ENCODE peak calls at places on chromosome 3, in seven cellular contexts. M is CD8-positive, alpha-beta T cell; P is heart left ventricle; R is astrocyte; Y is neuronal stem cell; G is mammary epithelial cell; T is CD8-positive, alpha-beta memory T cell. Z is an unnamed sample. For H3K9me3, the result is how much of the 10 kb centered on the place peaks cover.

GRCh38 chr3:185365281-185366211 is 2.6 kb downstream of the MAP3K13 start:
- DNase-seq in M (no peak), P (no peak), R (no peak), Y (no peak), G (peak), T (no peak), Z (no peak)

GRCh38 chr3:14795996-14796395 is 22.8 kb upstream of the FGD5 start:
- DNase-seq in M (no peak), P (peak), R (no peak), Y (no peak), G (no peak), T (no peak), Z (peak)

GRCh38 chr3:134014270-134014669 is 15.5 kb downstream of the SLCO2A1 start:
- DNase-seq in M (no peak), P (no peak), R (no peak), Y (no peak), G (no peak), T (no peak), Z (no peak)

GRCh38 chr3:123688241-123688747 is 103.4 kb upstream of the HACD2 start:
- DNase-seq in M (no peak), P (no peak), R (peak), Y (no peak), G (peak), T (no peak), Z (peak)

GRCh38 chr3:57647292-57647940 is 45.5 kb downstream of the DENND6A start:
- DNase-seq in M (no peak), P (no peak), R (no peak), Y (no peak), G (no peak), T (no peak), Z (no peak)

GRCh38 chr3:11808231-11808630 is 38.5 kb downstream of the TAMM41 start:
- DNase-seq in M (no peak), P (no peak), R (no peak), Y (no peak), G (no peak), T (no peak), Z (no peak)

GRCh38 chr3:45659661-45660566 is 29.3 kb upstream of the SACM1L start:
- DNase-seq in M (peak), P (peak), R (peak), Y (peak), G (no peak), T (peak), Z (peak)

GRCh38 chr3:154972951-154973350 is 107.2 kb upstream of the MME start:
- DNase-seq in M (no peak), P (no peak), R (peak), Y (no peak), G (peak), T (no peak), Z (no peak)

GRCh38 chr3:1072040-1072439 is 20.8 kb upstream of the CNTN6 start:
- DNase-seq in M (no peak), P (no peak), R (no peak), Y (no peak), G (no peak), T (no peak), Z (no peak)
- H3K9me3 ChIP-seq in M (under half), P (under half), R (under half), Y (under half), G (under half), T (under half), Z (under half)

GRCh38 chr3:47008258-47008671 is 28.8 kb downstream of the NBEAL2 start:
- DNase-seq in M (peak), P (no peak), R (no peak), Y (no peak), G (no peak), T (no peak), Z (peak)

GRCh38 chr3:47007001-47007400 is 27.5 kb downstream of the NBEAL2 start:
- DNase-seq in M (no peak), P (no peak), R (no peak), Y (no peak), G (no peak), T (no peak), Z (peak)

GRCh38 chr3:47008851-47009224 is 29.4 kb downstream of the NBEAL2 start:
- DNase-seq in M (no peak), P (no peak), R (no peak), Y (no peak), G (no peak), T (no peak), Z (no peak)

GRCh38 chr3:47006145-47006651 is 26.7 kb downstream of the NBEAL2 start:
- DNase-seq in M (no peak), P (no peak), R (no peak), Y (no peak), G (no peak), T (no peak), Z (no peak)

DNA sequence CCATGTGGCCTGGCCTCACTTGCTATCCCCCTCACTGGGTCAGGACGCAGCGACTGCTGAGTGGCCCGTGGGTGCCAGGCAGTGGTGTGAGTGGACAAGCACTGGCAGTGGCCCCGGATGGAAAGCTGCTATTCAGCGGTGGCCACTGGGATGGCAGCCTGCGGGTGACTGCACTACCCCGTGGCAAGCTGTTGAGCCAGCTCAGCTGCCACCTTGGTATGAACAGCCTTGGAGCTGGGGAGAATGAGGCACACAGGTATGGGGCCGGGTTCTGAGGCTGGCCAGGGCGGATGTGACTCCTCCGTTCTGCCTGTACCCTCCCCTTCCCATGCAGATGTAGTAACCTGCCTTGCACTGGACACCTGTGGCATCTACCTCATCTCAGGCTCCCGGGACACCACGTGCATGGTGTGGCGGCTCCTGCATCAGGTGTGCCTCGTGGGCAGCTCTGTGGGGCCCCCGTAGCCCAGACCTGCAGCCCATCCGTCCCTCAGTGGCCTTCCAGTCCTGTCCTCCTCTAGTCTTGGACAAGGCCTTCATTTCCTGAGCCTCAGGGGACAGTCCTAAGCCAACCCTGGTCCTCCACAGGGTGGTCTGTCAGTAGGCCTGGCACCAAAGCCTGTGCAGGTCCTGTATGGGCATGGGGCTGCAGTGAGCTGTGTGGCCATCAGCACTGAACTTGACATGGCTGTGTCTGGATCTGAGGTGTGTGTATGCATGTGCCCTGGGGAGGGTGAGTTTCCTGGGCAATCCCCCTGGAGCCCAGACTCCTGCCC is 28.2 kb downstream of the NBEAL2 start:
- DNase-seq in M (no peak), P (no peak), R (no peak), Y (no peak), G (no peak), T (no peak), Z (no peak)
- H3K27ac ChIP-seq in M (no peak), P (no peak), R (no peak), Y (no peak), G (no peak), T (no peak), Z (no peak)

DNA sequence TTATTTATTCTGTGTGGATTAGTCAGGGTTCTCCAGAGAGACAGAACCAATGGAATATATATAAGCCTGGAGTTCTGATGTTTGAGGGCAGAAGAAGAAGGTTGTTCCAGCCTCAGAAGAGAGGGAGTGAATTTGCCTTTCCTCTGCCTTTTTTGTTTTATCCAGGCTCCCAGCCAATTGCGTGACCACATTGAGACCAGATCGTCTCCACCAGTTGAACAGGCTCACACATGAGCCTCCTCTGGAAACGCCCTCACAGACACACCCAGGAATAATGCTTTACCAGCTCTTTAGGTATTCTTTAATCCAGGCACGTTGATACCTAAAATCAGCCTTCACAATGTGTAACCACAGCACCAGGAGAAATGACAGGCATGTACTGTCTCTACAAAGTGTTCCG is 923.1 kb downstream of the TBL1XR1 start:
- DNase-seq in M (no peak), P (no peak), R (no peak), Y (no peak), G (peak), T (no peak), Z (no peak)
- H3K9me3 ChIP-seq in M (under half), P (under half), R (under half), Y (under half), G (under half), T (under half), Z (under half)

GRCh38 chr3:56322862-56323261 is 145.4 kb downstream of the ERC2 start:
- DNase-seq in M (no peak), P (no peak), R (no peak), Y (no peak), G (peak), T (no peak), Z (no peak)
- H3K27ac ChIP-seq in M (no peak), P (no peak), R (no peak), Y (no peak), G (no peak), T (no peak), Z (no peak)

DNA sequence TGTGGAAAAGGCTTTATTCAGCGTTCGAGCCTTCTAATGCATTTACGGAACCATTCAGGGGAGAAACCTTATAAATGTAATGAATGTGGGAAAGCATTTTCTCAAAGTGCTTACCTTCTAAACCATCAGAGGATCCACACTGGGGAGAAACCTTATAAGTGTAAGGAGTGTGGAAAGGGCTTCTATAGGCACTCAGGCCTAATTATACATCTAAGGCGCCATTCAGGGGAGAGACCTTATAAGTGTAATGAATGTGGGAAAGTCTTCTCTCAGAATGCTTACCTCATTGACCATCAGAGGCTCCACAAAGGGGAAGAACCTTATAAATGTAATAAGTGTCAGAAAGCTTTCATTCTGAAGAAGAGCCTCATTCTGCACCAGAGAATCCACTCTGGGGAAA is 6.2 kb upstream of the ZNF35 start:
- DNase-seq in M (no peak), P (no peak), R (no peak), Y (no peak), G (no peak), T (no peak), Z (no peak)
- H3K9me3 ChIP-seq in M (under half), P (under half), R (under half), Y (under half), G (under half), T (under half), Z (half or more)

DNA sequence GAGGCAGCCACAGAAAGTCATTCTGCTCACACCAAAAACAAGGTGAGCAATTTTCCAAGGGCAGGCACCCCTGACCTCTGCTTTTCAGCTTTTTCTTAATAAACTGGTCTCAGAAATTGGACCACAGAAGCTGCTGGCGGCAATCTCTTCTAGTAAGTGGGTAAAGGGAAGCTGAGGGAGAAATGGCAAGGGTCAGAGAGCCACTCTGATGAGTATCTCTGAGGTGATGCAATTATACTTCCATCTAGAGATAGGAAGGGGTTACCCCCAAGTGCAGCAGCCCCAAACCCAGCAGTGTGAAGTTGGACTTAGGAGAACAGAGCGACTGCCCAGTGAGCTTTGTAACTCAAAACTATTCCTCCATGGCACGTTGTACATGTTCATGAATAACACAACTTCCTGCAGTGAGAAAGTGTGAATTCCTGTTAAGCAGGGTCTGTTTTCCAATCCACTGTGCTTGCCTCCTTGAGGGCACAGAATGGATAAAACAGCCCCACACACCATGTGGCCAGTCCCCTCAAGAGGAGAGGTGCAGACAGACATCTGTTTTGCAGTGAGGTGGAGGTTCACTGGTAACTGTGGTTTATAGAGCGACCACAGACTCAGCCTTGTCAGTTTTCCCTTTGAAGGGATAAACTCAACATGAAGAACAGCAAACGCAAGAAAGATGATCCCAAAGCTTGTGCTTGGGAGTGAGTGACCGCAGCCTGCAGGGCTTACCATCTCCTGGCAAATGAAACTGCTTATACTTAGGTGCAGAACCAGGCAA is 683.4 kb upstream of the CFAP20DC start:
- DNase-seq in M (no peak), P (no peak), R (no peak), Y (no peak), G (no peak), T (no peak), Z (no peak)
- H3K27ac ChIP-seq in M (no peak), P (no peak), R (no peak), Y (no peak), G (no peak), T (no peak), Z (no peak)

GRCh38 chr3:188946351-188946750 is 225.4 kb upstream of the TPRG1 start:
- DNase-seq in M (no peak), P (no peak), R (no peak), Y (no peak), G (no peak), T (no peak), Z (no peak)

GRCh38 chr3:188946837-188947236 is 224.9 kb upstream of the TPRG1 start:
- DNase-seq in M (no peak), P (no peak), R (peak), Y (no peak), G (no peak), T (no peak), Z (no peak)

GRCh38 chr3:188947401-188947982 is 224.3 kb upstream of the TPRG1 start:
- DNase-seq in M (no peak), P (peak), R (peak), Y (peak), G (peak), T (no peak), Z (peak)

GRCh38 chr3:188948658-188949400 is 222.9 kb upstream of the TPRG1 start:
- DNase-seq in M (no peak), P (no peak), R (peak), Y (no peak), G (peak), T (no peak), Z (peak)

GRCh38 chr3:188947983-188948657 is 223.7 kb upstream of the TPRG1 start:
- DNase-seq in M (no peak), P (peak), R (peak), Y (peak), G (peak), T (no peak), Z (peak)
- H3K9me3 ChIP-seq in M (under half), P (under half), R (under half), Y (under half), G (under half), T (under half), Z (under half)

GRCh38 chr3:141407817-141408216 is 39.5 kb downstream of the ZBTB38 start:
- DNase-seq in M (no peak), P (no peak), R (no peak), Y (no peak), G (no peak), T (no peak), Z (no peak)
- H3K27ac ChIP-seq in M (no peak), P (peak), R (peak), Y (no peak), G (no peak), T (no peak), Z (peak)

DNA sequence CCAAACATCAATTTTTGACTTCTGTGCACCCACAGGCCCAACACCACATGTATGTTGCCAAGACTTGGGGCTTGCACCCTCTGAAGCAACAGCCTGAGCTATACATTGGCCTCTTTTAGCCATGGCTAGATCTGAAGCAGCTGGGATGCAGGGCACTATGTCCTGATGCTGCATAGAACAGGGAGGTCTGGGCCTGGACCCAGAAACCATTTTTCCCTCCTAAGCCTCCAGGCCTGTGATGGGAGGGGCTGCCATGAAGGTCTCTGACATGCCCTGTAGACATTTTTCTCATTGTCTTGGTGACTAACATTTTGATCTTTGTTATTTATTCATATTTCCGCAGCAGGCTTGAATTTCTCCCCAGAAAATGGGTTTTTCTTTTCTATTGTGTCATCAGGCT is 330.0 kb downstream of the PYDC2 start:
- DNase-seq in M (no peak), P (no peak), R (no peak), Y (no peak), G (no peak), T (no peak), Z (no peak)
- H3K9me3 ChIP-seq in M (under half), P (under half), R (under half), Y (under half), G (under half), T (under half), Z (under half)